ENCODE peak calls at places on chromosomes 3 and 15, in ten cellular contexts. H, R, E, X, D, K, Z, Y, V and U are unnamed samples.

GRCh38 chr15:49619226-49619625 is 1.4 kb downstream of the FAM227B start:
- DNase-seq in H (no peak), R (no peak), E (no peak), X (no peak), D (no peak), K (no peak), Z (no peak), Y (no peak), V (no peak), U (no peak)

GRCh38 chr3:143269741-143270140 is 150.2 kb downstream of the CHST2 start:
- DNase-seq in H (no peak), R (no peak), E (no peak), X (no peak), D (no peak), K (no peak), Z (no peak), Y (no peak), V (no peak), U (no peak)

GRCh38 chr3:184275961-184276910 is at the start of gene ECE2:
- DNase-seq in H (no peak), R (no peak), E (no peak), X (no peak), D (no peak), K (no peak), Z (no peak), Y (no peak), V (no peak), U (no peak)

GRCh38 chr3:10835406-10835805 is 19.4 kb downstream of the SLC6A11 start:
- DNase-seq in H (no peak), R (no peak), E (peak; percentile 7), X (no peak), D (no peak), K (no peak), Z (no peak), Y (no peak), V (peak; percentile 50), U (no peak)

GRCh38 chr15:35062164-35063099 is 22.7 kb downstream of the NANOGP8 start:
- DNase-seq in H (no peak), R (no peak), E (no peak), X (no peak), D (no peak), K (no peak), Z (no peak), Y (no peak), V (peak; percentile 46), U (no peak)

GRCh38 chr15:57849332-57849731 is 142.8 kb downstream of the POLR2M start:
- DNase-seq in H (no peak), R (no peak), E (no peak), X (no peak), D (no peak), K (no peak), Z (no peak), Y (no peak), V (no peak), U (no peak)

GRCh38 chr3:171833775-171834460 is 9.2 kb upstream of the TMEM212 start:
- DNase-seq in H (no peak), R (no peak), E (no peak), X (no peak), D (no peak), K (no peak), Z (no peak), Y (no peak), V (peak; percentile 42), U (no peak)

GRCh38 chr15:85800460-85801123 is 5.9 kb upstream of the KLHL25 start:
- DNase-seq in H (no peak), R (peak; percentile 84), E (peak; percentile 78), X (peak; percentile 67), D (no peak), K (peak; percentile 91), Z (no peak), Y (peak; percentile 85), V (peak; percentile 38), U (no peak)

GRCh38 chr15:33242165-33242564 is 47.7 kb upstream of the FMN1 start:
- DNase-seq in H (no peak), R (no peak), E (peak; percentile 10), X (no peak), D (no peak), K (no peak), Z (no peak), Y (no peak), V (peak; percentile 74), U (no peak)

GRCh38 chr3:4320453-4320852 is 17.3 kb downstream of the SETMAR start:
- DNase-seq in H (no peak), R (no peak), E (no peak), X (no peak), D (no peak), K (no peak), Z (no peak), Y (no peak), V (no peak), U (no peak)

DNA sequence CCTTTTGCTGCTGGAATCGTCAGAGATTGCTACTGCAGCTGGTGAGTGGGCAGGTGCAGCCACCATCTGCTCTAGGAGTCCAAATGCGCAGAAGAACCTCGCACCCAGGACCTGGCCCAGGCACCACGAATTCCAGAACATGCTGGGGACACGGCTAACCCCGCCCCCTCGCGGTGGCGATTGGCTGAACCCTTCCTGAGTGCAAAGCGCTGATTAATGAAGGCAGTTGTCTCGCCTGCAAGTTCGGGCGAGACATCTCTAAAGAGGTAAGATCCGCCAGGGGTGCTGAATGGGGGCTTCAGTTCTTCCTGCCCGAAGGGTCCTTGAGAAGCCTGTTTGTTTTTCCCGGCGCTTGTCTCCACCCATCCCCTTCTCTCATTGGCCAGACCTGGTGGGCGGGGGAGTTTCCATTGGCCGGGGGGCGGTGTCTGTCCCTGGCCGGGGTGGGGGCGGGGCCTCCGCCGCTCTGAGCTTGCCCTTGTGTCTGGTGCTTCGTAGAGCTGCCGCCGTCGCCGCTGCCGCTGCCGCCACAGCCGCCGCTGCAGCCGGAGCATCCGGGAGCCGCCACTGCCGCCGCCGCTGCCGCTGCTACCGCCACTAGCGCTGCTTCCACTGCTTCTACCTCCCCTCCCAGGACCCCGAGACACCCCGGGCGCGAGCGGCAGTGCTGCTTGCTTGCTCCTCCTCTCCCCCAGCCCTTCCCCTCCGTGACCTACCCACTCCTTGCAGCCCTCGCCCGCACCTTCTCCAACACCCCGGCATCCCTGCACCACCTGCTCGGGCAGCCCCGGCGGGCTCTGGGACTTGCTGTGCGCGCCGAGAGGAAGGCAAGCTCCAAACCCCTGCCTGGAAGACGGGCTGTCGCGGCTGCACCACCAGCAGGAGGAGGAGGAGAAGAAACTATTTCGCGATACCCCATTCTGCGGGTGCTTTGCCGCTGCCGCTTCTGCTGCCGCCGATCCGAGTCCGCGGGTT is at the start of gene CADM2:
- DNase-seq in H (peak; percentile 91), R (peak; percentile 83), E (peak; percentile 76), X (peak; percentile 36), D (peak; percentile 63), K (peak; percentile 88), Z (no peak), Y (peak; percentile 86), V (peak; percentile 99), U (peak; percentile 86)
- TF ChIP-seq POLR2AphosphoS5 in H (peak; percentile 70), R (no peak), E (no peak), X (no peak), D (no peak), K (no peak), Z (no peak), Y (no peak), V (peak; percentile 81), U (no peak)

DNA sequence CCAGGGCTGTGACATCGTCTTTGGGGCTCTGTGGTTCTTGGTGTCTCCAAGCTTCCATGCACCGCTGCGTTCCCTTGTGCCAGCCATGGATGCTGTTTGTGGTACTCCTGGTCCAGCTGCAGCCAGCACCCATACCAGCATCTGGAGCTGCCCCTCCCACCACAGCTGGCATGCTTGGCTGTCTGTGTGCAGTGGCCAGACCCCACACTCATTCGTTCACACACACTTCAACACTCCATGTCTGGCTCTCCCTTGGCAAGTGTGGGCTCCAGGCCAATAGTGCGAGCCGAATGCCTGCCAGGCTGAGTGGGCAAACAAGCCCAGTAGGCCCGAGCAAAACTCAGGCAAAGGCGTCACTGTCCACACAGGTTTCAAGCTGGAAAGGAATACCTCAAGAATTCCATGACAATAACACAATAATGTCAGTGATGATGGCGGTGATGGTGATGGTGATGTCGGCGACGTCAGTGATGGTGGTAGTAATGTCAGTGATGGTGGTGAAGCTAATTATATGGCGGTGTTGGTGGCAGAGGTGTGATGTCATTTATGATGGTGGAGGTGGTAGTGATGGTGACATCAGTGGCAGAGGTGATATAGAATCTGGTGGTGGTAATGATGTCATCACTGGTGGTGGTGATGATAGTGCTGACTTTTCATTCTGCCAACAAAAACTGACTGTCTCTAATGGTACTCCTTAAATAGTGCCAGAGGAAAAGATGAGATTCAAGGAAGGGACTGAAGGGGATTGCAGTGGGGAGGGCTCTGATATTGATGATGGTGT is 19.3 kb downstream of the TBC1D21 start:
- DNase-seq in H (no peak), R (no peak), E (no peak), X (no peak), D (no peak), K (no peak), Z (no peak), Y (no peak), V (no peak), U (no peak)
- TF ChIP-seq POLR2AphosphoS5 in H (no peak), R (no peak), E (no peak), X (no peak), D (no peak), K (no peak), Z (no peak), Y (no peak), V (no peak), U (no peak)

GRCh38 chr15:39438260-39438659 is 142.6 kb upstream of the THBS1 start:
- DNase-seq in H (no peak), R (no peak), E (no peak), X (no peak), D (no peak), K (no peak), Z (no peak), Y (peak; percentile 49), V (no peak), U (no peak)
- TF ChIP-seq POLR2AphosphoS5 in H (no peak), R (no peak), E (no peak), X (no peak), D (no peak), K (no peak), Z (no peak), Y (no peak), V (no peak), U (no peak)

GRCh38 chr15:101171954-101172353 is 79.9 kb downstream of the CHSY1 start:
- DNase-seq in H (no peak), R (no peak), E (no peak), X (no peak), D (no peak), K (no peak), Z (no peak), Y (no peak), V (no peak), U (no peak)

GRCh38 chr15:101174152-101174920 is 77.5 kb downstream of the CHSY1 start:
- DNase-seq in H (no peak), R (no peak), E (no peak), X (no peak), D (no peak), K (no peak), Z (no peak), Y (no peak), V (no peak), U (no peak)

GRCh38 chr15:101175396-101175795 is 76.5 kb downstream of the CHSY1 start:
- DNase-seq in H (no peak), R (no peak), E (no peak), X (no peak), D (no peak), K (no peak), Z (no peak), Y (peak; percentile 51), V (no peak), U (no peak)

GRCh38 chr15:101172421-101173097 is 79.3 kb downstream of the CHSY1 start:
- DNase-seq in H (no peak), R (no peak), E (no peak), X (no peak), D (no peak), K (no peak), Z (no peak), Y (no peak), V (no peak), U (no peak)

GRCh38 chr15:101173233-101174119 is 78.4 kb downstream of the CHSY1 start:
- DNase-seq in H (no peak), R (no peak), E (no peak), X (no peak), D (no peak), K (no peak), Z (no peak), Y (no peak), V (no peak), U (no peak)
- TF ChIP-seq POLR2AphosphoS5 in H (no peak), R (no peak), E (no peak), X (peak; percentile 36), D (no peak), K (no peak), Z (no peak), Y (no peak), V (no peak), U (no peak)